ENCODE peak calls at places on chromosomes 4 and X, in four cellular contexts. T, C, M and B are unnamed samples.

GRCh38 chr4:27514711-27515110 is 654.1 kb downstream of the STIM2 start:
- DNase-seq in T (no peak), C (no peak), M (no peak), B (no peak)

GRCh38 chrX:675896-676295 is 45.3 kb downstream of the SHOX start:
- DNase-seq in M (no peak), T (no peak), C (no peak), B (no peak)

GRCh38 chr4:48725414-48725813 is 54.7 kb downstream of the FRYL start:
- DNase-seq in C (no peak), M (no peak), T (no peak), B (no peak)

GRCh38 chrX:108610141-108610540 is 126.2 kb downstream of the IRS4 start:
- DNase-seq in C (no peak), T (no peak), M (no peak), B (no peak)

GRCh38 chrX:153771686-153772607 is 7.9 kb downstream of the PLXNB3 start:
- DNase-seq in M (no peak), C (no peak), T (no peak), B (no peak)

GRCh38 chrX:103431316-103431715 is 55.0 kb downstream of the BEX3 start:
- DNase-seq in T (no peak), M (no peak), C (peak), B (peak)

GRCh38 chr4:102815981-102816380 is 11.4 kb downstream of the UBE2D3 start:
- DNase-seq in M (peak), C (peak), T (no peak), B (peak)

GRCh38 chr4:10079951-10080873 is 36.4 kb downstream of the WDR1 start:
- DNase-seq in C (no peak), M (no peak), T (no peak), B (no peak)

GRCh38 chr4:36244257-36245084 is at the start of gene ARAP2:
- DNase-seq in M (peak), C (no peak), T (peak), B (peak)

GRCh38 chr4:87219648-87220093 is 747 bp downstream of the KLHL8 start:
- DNase-seq in C (peak), M (no peak), T (peak), B (peak)

GRCh38 chr4:181777518-181777917 is 465.7 kb upstream of the TENM3 start:
- DNase-seq in C (no peak), M (no peak), T (no peak), B (no peak)

GRCh38 chrX:118973389-118974087 is 880 bp upstream of the LONRF3 start:
- DNase-seq in M (peak), T (no peak), C (no peak), B (no peak)

GRCh38 chr4:171891038-171891437 is 77.8 kb downstream of the GALNTL6 start:
- DNase-seq in T (no peak), M (no peak), C (no peak), B (no peak)

GRCh38 chrX:155218777-155219176 is 2.5 kb downstream of the VBP1 start:
- DNase-seq in C (no peak), M (no peak), T (no peak), B (no peak)

GRCh38 chr4:20254517-20255250 is 3.0 kb downstream of the SLIT2 start:
- DNase-seq in C (peak), T (no peak), M (peak), B (no peak)

GRCh38 chrX:5051831-5052491 is 1176.7 kb downstream of the NLGN4X start:
- DNase-seq in M (no peak), C (peak), T (no peak), B (peak)

GRCh38 chr4:2251795-2252529 is 9.9 kb downstream of the MXD4 start:
- DNase-seq in M (no peak), C (no peak), T (no peak), B (no peak)

GRCh38 chrX:87755493-87755892 is 237.9 kb downstream of the KLHL4 start:
- DNase-seq in T (no peak), C (no peak), M (no peak), B (no peak)

GRCh38 chrX:16838202-16839066 is 31.7 kb downstream of the RBBP7 start:
- DNase-seq in C (peak), M (peak), T (no peak), B (peak)

GRCh38 chr4:74453037-74453635 is 8.2 kb downstream of the AREG start:
- DNase-seq in M (no peak), C (no peak), T (no peak), B (no peak)

GRCh38 chr4:147991543-147992295 is 259.8 kb downstream of the ARHGAP10 start:
- DNase-seq in C (no peak), M (no peak), T (no peak), B (no peak)

GRCh38 chr4:184850431-184851199 is 24.8 kb upstream of the ACSL1 start:
- DNase-seq in T (no peak), M (no peak), C (no peak), B (no peak)

GRCh38 chrX:150558424-150558823 is 10.0 kb upstream of the MTM1 start:
- DNase-seq in C (no peak), T (no peak), M (no peak), B (no peak)

GRCh38 chr4:112514449-112515277 is 1.3 kb downstream of the NEUROG2 start:
- DNase-seq in C (no peak), M (no peak), T (no peak), B (peak)

GRCh38 chrX:135974279-135974856 is 580 bp upstream of the MMGT1 start:
- DNase-seq in C (no peak), T (peak), M (no peak), B (peak)

GRCh38 chr4:39998659-39999345 is 21.1 kb upstream of the PDS5A start:
- DNase-seq in M (no peak), T (no peak), C (no peak), B (no peak)

GRCh38 chrX:39576081-39576701 is 521.6 kb downstream of the BCOR start:
- DNase-seq in M (no peak), C (no peak), T (no peak), B (no peak)

GRCh38 chr4:157217708-157218107 is 2.8 kb upstream of the GRIA2 start:
- DNase-seq in C (no peak), M (peak), T (no peak), B (peak)

GRCh38 chrX:103211012-103211715 is 3.7 kb upstream of the BEX4 start:
- DNase-seq in C (peak), M (peak), T (no peak), B (peak)

GRCh38 chr4:144402176-144402575 is 243.8 kb upstream of the HHIP start:
- DNase-seq in T (no peak), M (no peak), C (no peak), B (no peak)